ENCODE peak calls at places on chromosomes 16 and 17, in five cellular contexts. B is ACHN; F is T-cell; P is activated CD4-positive, CD25-positive, alpha-beta regulatory T cell; Y is OCI-LY7. T is an unnamed sample.

GRCh38 chr17:35986643-35987042 is at the start of gene CCL14:
- DNase-seq in Y (no peak), B (no peak), F (no peak), P (no peak), T (no peak)

GRCh38 chr17:58991718-58992331 is 114.9 kb downstream of the TRIM37 start:
- DNase-seq in F (no peak), B (peak), P (no peak), Y (no peak), T (peak)

GRCh38 chr17:75325827-75326586 is 36.8 kb upstream of the SLC25A19 start:
- DNase-seq in F (no peak), B (no peak), Y (no peak), P (no peak), T (no peak)

GRCh38 chr16:56800355-56800754 is 64.7 kb upstream of the SLC12A3 start:
- DNase-seq in Y (no peak), B (peak), P (no peak), F (no peak), T (peak)

GRCh38 chr16:53782148-53782547 is 78.2 kb downstream of the FTO start:
- DNase-seq in P (no peak), B (no peak), Y (no peak), F (no peak), T (no peak)

GRCh38 chr16:75555213-75555706 is 792 bp downstream of the TMEM231 start:
- DNase-seq in P (no peak), Y (peak), B (peak), F (peak), T (peak)

GRCh38 chr17:44916059-44916780 is 920 bp upstream of the GFAP start:
- DNase-seq in F (no peak), Y (no peak), B (no peak), P (no peak), T (no peak)

GRCh38 chr16:11190585-11191565 is 65.1 kb downstream of the SOCS1 start:
- DNase-seq in P (no peak), B (no peak), Y (no peak), F (no peak), T (no peak)

GRCh38 chr17:82241926-82242697 is 13.3 kb downstream of the SLC16A3 start:
- DNase-seq in F (no peak), P (no peak), B (no peak), Y (no peak), T (no peak)

GRCh38 chr16:84303516-84303915 is 8.8 kb downstream of the WFDC1 start:
- DNase-seq in P (no peak), Y (no peak), B (no peak), F (no peak), T (no peak)

GRCh38 chr16:19168173-19169080 is at the start of gene SYT17:
- DNase-seq in F (no peak), B (no peak), Y (no peak), P (no peak), T (no peak)

GRCh38 chr17:28693866-28694265 is 17.8 kb downstream of the PROCA1 start:
- DNase-seq in F (no peak), P (no peak), Y (no peak), B (no peak), T (no peak)

GRCh38 chr17:82333279-82334171 is at the start of gene SECTM1:
- DNase-seq in P (no peak), B (peak), Y (no peak), F (no peak), T (no peak)

T was measured in renal cortical epithelial cell.